ENCODE peak calls at places on chromosomes 16 and 17, in eight cellular contexts. One of them, this sample, is unnamed.

GRCh38 chr16:66622863-66623262 is 18.4 kb downstream of the CMTM3 start:
- DNase-seq in body of pancreas: no peak
- DNase-seq in mammary epithelial cell: no peak
- DNase-seq in RWPE1: no peak
- DNase-seq in fibroblast of the aortic adventitia: peak
- DNase-seq in GM23248: no peak
- DNase-seq in left ventricle myocardium inferior: no peak
- DNase-seq in substantia nigra: no peak
- DNase-seq in this sample: no peak

GRCh38 chr17:62892870-62893338 is 73.1 kb upstream of the TANC2 start:
- DNase-seq in mammary epithelial cell: peak
- DNase-seq in left ventricle myocardium inferior: peak
- DNase-seq in body of pancreas: no peak
- DNase-seq in GM23248: peak
- DNase-seq in substantia nigra: no peak
- DNase-seq in fibroblast of the aortic adventitia: peak
- DNase-seq in RWPE1: peak
- DNase-seq in this sample: peak

GRCh38 chr17:4534515-4534914 is 20.7 kb downstream of the MYBBP1A start:
- DNase-seq in fibroblast of the aortic adventitia: no peak
- DNase-seq in RWPE1: no peak
- DNase-seq in body of pancreas: no peak
- DNase-seq in mammary epithelial cell: no peak
- DNase-seq in substantia nigra: no peak
- DNase-seq in left ventricle myocardium inferior: no peak
- DNase-seq in GM23248: no peak
- DNase-seq in this sample: no peak

GRCh38 chr16:51762081-51762995 is 611.3 kb upstream of the SALL1 start:
- DNase-seq in mammary epithelial cell: peak
- DNase-seq in fibroblast of the aortic adventitia: peak
- DNase-seq in RWPE1: peak
- DNase-seq in substantia nigra: peak
- DNase-seq in body of pancreas: peak
- DNase-seq in GM23248: peak
- DNase-seq in left ventricle myocardium inferior: peak
- DNase-seq in this sample: peak

GRCh38 chr17:80034977-80035686 is 540 bp downstream of the TBC1D16 start:
- DNase-seq in fibroblast of the aortic adventitia: peak
- DNase-seq in body of pancreas: peak
- DNase-seq in GM23248: peak
- DNase-seq in left ventricle myocardium inferior: no peak
- DNase-seq in substantia nigra: no peak
- DNase-seq in RWPE1: peak
- DNase-seq in mammary epithelial cell: peak
- DNase-seq in this sample: peak

GRCh38 chr16:22771551-22771950 is 42.4 kb upstream of the HS3ST2 start:
- DNase-seq in substantia nigra: no peak
- DNase-seq in RWPE1: no peak
- DNase-seq in mammary epithelial cell: no peak
- DNase-seq in body of pancreas: no peak
- DNase-seq in left ventricle myocardium inferior: no peak
- DNase-seq in GM23248: no peak
- DNase-seq in fibroblast of the aortic adventitia: no peak
- DNase-seq in this sample: no peak

GRCh38 chr17:1069847-1070246 is 72.9 kb downstream of the TIMM22 start:
- DNase-seq in RWPE1: no peak
- DNase-seq in GM23248: no peak
- DNase-seq in left ventricle myocardium inferior: no peak
- DNase-seq in mammary epithelial cell: no peak
- DNase-seq in fibroblast of the aortic adventitia: no peak
- DNase-seq in substantia nigra: no peak
- DNase-seq in body of pancreas: no peak
- DNase-seq in this sample: no peak

GRCh38 chr16:80518436-80518835 is 22.4 kb upstream of the DYNLRB2 start:
- DNase-seq in substantia nigra: no peak
- DNase-seq in RWPE1: no peak
- DNase-seq in GM23248: peak
- DNase-seq in left ventricle myocardium inferior: no peak
- DNase-seq in body of pancreas: no peak
- DNase-seq in mammary epithelial cell: peak
- DNase-seq in fibroblast of the aortic adventitia: no peak
- DNase-seq in this sample: no peak

GRCh38 chr17:60392845-60393702 is 1.1 kb upstream of the USP32 start:
- DNase-seq in body of pancreas: peak
- DNase-seq in GM23248: peak
- DNase-seq in substantia nigra: no peak
- DNase-seq in RWPE1: peak
- DNase-seq in mammary epithelial cell: peak
- DNase-seq in left ventricle myocardium inferior: no peak
- DNase-seq in fibroblast of the aortic adventitia: peak
- DNase-seq in this sample: peak

GRCh38 chr16:21338537-21339268 is 60.6 kb upstream of the CRYM start:
- DNase-seq in substantia nigra: no peak
- DNase-seq in left ventricle myocardium inferior: no peak
- DNase-seq in fibroblast of the aortic adventitia: no peak
- DNase-seq in body of pancreas: no peak
- DNase-seq in GM23248: no peak
- DNase-seq in RWPE1: no peak
- DNase-seq in mammary epithelial cell: peak
- DNase-seq in this sample: no peak

GRCh38 chr17:41446806-41447205 is 6.0 kb upstream of the KRT38 start:
- DNase-seq in GM23248: peak
- DNase-seq in substantia nigra: no peak
- DNase-seq in RWPE1: no peak
- DNase-seq in fibroblast of the aortic adventitia: peak
- DNase-seq in left ventricle myocardium inferior: no peak
- DNase-seq in mammary epithelial cell: peak
- DNase-seq in body of pancreas: no peak
- DNase-seq in this sample: peak

GRCh38 chr16:23755484-23755809 is 621 bp downstream of the CHP2 start:
- DNase-seq in RWPE1: no peak
- DNase-seq in left ventricle myocardium inferior: no peak
- DNase-seq in fibroblast of the aortic adventitia: no peak
- DNase-seq in mammary epithelial cell: no peak
- DNase-seq in body of pancreas: no peak
- DNase-seq in substantia nigra: no peak
- DNase-seq in GM23248: no peak
- DNase-seq in this sample: no peak

GRCh38 chr17:38881600-38882191 is 11.8 kb downstream of the LASP1 start:
- DNase-seq in left ventricle myocardium inferior: peak
- DNase-seq in GM23248: peak
- DNase-seq in mammary epithelial cell: no peak
- DNase-seq in RWPE1: no peak
- DNase-seq in fibroblast of the aortic adventitia: peak
- DNase-seq in substantia nigra: no peak
- DNase-seq in body of pancreas: peak
- DNase-seq in this sample: peak

GRCh38 chr16:9225527-9226316 is 134.3 kb downstream of the HAPSTR1 start:
- DNase-seq in left ventricle myocardium inferior: no peak
- DNase-seq in substantia nigra: peak
- DNase-seq in RWPE1: no peak
- DNase-seq in fibroblast of the aortic adventitia: no peak
- DNase-seq in GM23248: peak
- DNase-seq in body of pancreas: no peak
- DNase-seq in mammary epithelial cell: no peak
- DNase-seq in this sample: peak

GRCh38 chr17:57366558-57367351 is 110.4 kb downstream of the MSI2 start:
- DNase-seq in GM23248: peak
- DNase-seq in mammary epithelial cell: no peak
- DNase-seq in RWPE1: no peak
- DNase-seq in body of pancreas: no peak
- DNase-seq in substantia nigra: no peak
- DNase-seq in left ventricle myocardium inferior: peak
- DNase-seq in fibroblast of the aortic adventitia: no peak
- DNase-seq in this sample: no peak

GRCh38 chr16:83344014-83344413 is 463.8 kb upstream of the HSBP1 start:
- DNase-seq in body of pancreas: no peak
- DNase-seq in substantia nigra: no peak
- DNase-seq in RWPE1: no peak
- DNase-seq in left ventricle myocardium inferior: no peak
- DNase-seq in GM23248: peak
- DNase-seq in fibroblast of the aortic adventitia: peak
- DNase-seq in mammary epithelial cell: peak
- DNase-seq in this sample: peak

GRCh38 chr17:78527345-78527744 is 49.9 kb downstream of the DNAH17 start:
- DNase-seq in GM23248: no peak
- DNase-seq in RWPE1: no peak
- DNase-seq in mammary epithelial cell: no peak
- DNase-seq in left ventricle myocardium inferior: no peak
- DNase-seq in body of pancreas: no peak
- DNase-seq in fibroblast of the aortic adventitia: no peak
- DNase-seq in substantia nigra: no peak
- DNase-seq in this sample: no peak

GRCh38 chr17:46782250-46782953 is 36.1 kb downstream of the WNT3 start:
- DNase-seq in substantia nigra: no peak
- DNase-seq in GM23248: peak
- DNase-seq in RWPE1: peak
- DNase-seq in left ventricle myocardium inferior: no peak
- DNase-seq in fibroblast of the aortic adventitia: no peak
- DNase-seq in body of pancreas: peak
- DNase-seq in mammary epithelial cell: peak
- DNase-seq in this sample: peak